ENCODE peak calls at places on chromosomes 11 and 22, in ten cellular contexts. One of them, this sample, is unnamed. For H3K4me1, the result is how much of the 10 kb centered on the place peaks cover.

GRCh38 chr22:30375312-30375849 is 11.8 kb downstream of the RNF215 start:
- DNase-seq in body of pancreas: no peak
- DNase-seq in uterus: no peak
- DNase-seq in K562: no peak
- DNase-seq in DND-41: no peak
- DNase-seq in lung: no peak
- DNase-seq in tibial nerve: no peak
- DNase-seq in heart left ventricle: no peak
- DNase-seq in IMR-90: no peak
- DNase-seq in HepG2: no peak
- DNase-seq in this sample: peak

GRCh38 chr11:116787786-116788486 is at the start of gene ZPR1:
- DNase-seq in tibial nerve: peak
- DNase-seq in DND-41: peak
- DNase-seq in uterus: peak
- DNase-seq in lung: peak
- DNase-seq in HepG2: peak
- DNase-seq in IMR-90: peak
- DNase-seq in body of pancreas: peak
- DNase-seq in K562: peak
- DNase-seq in heart left ventricle: peak
- DNase-seq in this sample: peak

GRCh38 chr11:9138612-9139579 is 47.5 kb upstream of the SCUBE2 start:
- DNase-seq in IMR-90: peak
- DNase-seq in tibial nerve: no peak
- DNase-seq in body of pancreas: peak
- DNase-seq in lung: peak
- DNase-seq in DND-41: peak
- DNase-seq in uterus: peak
- DNase-seq in HepG2: peak
- DNase-seq in K562: no peak
- DNase-seq in heart left ventricle: no peak
- DNase-seq in this sample: no peak

GRCh38 chr11:44346983-44347382 is 37.0 kb upstream of the ALX4 start:
- DNase-seq in heart left ventricle: no peak
- DNase-seq in tibial nerve: no peak
- DNase-seq in HepG2: no peak
- DNase-seq in uterus: no peak
- DNase-seq in IMR-90: no peak
- DNase-seq in lung: no peak
- DNase-seq in K562: no peak
- DNase-seq in DND-41: no peak
- DNase-seq in body of pancreas: no peak
- DNase-seq in this sample: no peak

GRCh38 chr11:63766501-63767270 is 1.9 kb downstream of the ZFTA start:
- DNase-seq in lung: no peak
- DNase-seq in K562: peak
- DNase-seq in tibial nerve: no peak
- DNase-seq in IMR-90: no peak
- DNase-seq in body of pancreas: no peak
- DNase-seq in DND-41: no peak
- DNase-seq in uterus: peak
- DNase-seq in HepG2: peak
- DNase-seq in heart left ventricle: peak
- DNase-seq in this sample: no peak

GRCh38 chr22:47370448-47371262 is 608.2 kb downstream of the TBC1D22A start:
- DNase-seq in HepG2: no peak
- DNase-seq in DND-41: no peak
- DNase-seq in K562: no peak
- DNase-seq in tibial nerve: no peak
- DNase-seq in lung: no peak
- DNase-seq in heart left ventricle: no peak
- DNase-seq in IMR-90: no peak
- DNase-seq in uterus: no peak
- DNase-seq in body of pancreas: peak
- DNase-seq in this sample: no peak

GRCh38 chr22:24450600-24450999 is 23.2 kb downstream of the ADORA2A start:
- DNase-seq in heart left ventricle: peak
- DNase-seq in DND-41: no peak
- DNase-seq in lung: no peak
- DNase-seq in body of pancreas: no peak
- DNase-seq in tibial nerve: no peak
- DNase-seq in K562: no peak
- DNase-seq in uterus: no peak
- DNase-seq in IMR-90: no peak
- DNase-seq in HepG2: no peak
- DNase-seq in this sample: peak

GRCh38 chr11:66388746-66389386 is 17.3 kb upstream of the SLC29A2 start:
- DNase-seq in tibial nerve: peak
- DNase-seq in body of pancreas: peak
- DNase-seq in heart left ventricle: no peak
- DNase-seq in uterus: no peak
- DNase-seq in IMR-90: peak
- DNase-seq in lung: peak
- DNase-seq in DND-41: peak
- DNase-seq in HepG2: peak
- DNase-seq in K562: peak
- DNase-seq in this sample: peak

GRCh38 chr22:48517039-48518030 is 1310.3 kb downstream of the BRD1 start:
- DNase-seq in HepG2: peak
- DNase-seq in uterus: no peak
- DNase-seq in DND-41: no peak
- DNase-seq in heart left ventricle: no peak
- DNase-seq in lung: no peak
- DNase-seq in tibial nerve: peak
- DNase-seq in K562: no peak
- DNase-seq in body of pancreas: peak
- DNase-seq in IMR-90: no peak
- DNase-seq in this sample: no peak

GRCh38 chr11:45844822-45845573 is 2.3 kb upstream of the CRY2 start:
- DNase-seq in DND-41: no peak
- DNase-seq in tibial nerve: no peak
- DNase-seq in HepG2: no peak
- DNase-seq in uterus: no peak
- DNase-seq in heart left ventricle: no peak
- DNase-seq in body of pancreas: no peak
- DNase-seq in IMR-90: no peak
- DNase-seq in lung: no peak
- DNase-seq in K562: no peak
- DNase-seq in this sample: no peak

GRCh38 chr22:37472418-37473006 is 13.7 kb downstream of the MFNG start:
- DNase-seq in HepG2: peak
- DNase-seq in body of pancreas: peak
- DNase-seq in IMR-90: peak
- DNase-seq in tibial nerve: no peak
- DNase-seq in lung: no peak
- DNase-seq in K562: peak
- DNase-seq in uterus: no peak
- DNase-seq in heart left ventricle: no peak
- DNase-seq in DND-41: peak
- DNase-seq in this sample: peak

GRCh38 chr11:94129505-94130335 is 1.1 kb downstream of the PANX1 start:
- DNase-seq in K562: no peak
- DNase-seq in lung: no peak
- DNase-seq in heart left ventricle: no peak
- DNase-seq in IMR-90: peak
- DNase-seq in body of pancreas: peak
- DNase-seq in uterus: peak
- DNase-seq in HepG2: no peak
- DNase-seq in tibial nerve: no peak
- DNase-seq in DND-41: peak
- DNase-seq in this sample: no peak

GRCh38 chr11:35688023-35688422 is 25.4 kb downstream of the TRIM44 start:
- DNase-seq in heart left ventricle: no peak
- DNase-seq in body of pancreas: no peak
- DNase-seq in HepG2: no peak
- DNase-seq in K562: no peak
- DNase-seq in uterus: no peak
- DNase-seq in lung: no peak
- DNase-seq in IMR-90: peak
- DNase-seq in tibial nerve: no peak
- DNase-seq in DND-41: no peak
- DNase-seq in this sample: no peak

GRCh38 chr11:64998141-64998540 is 1.4 kb upstream of the BATF2 start:
- DNase-seq in uterus: no peak
- DNase-seq in heart left ventricle: no peak
- DNase-seq in tibial nerve: no peak
- DNase-seq in body of pancreas: no peak
- DNase-seq in HepG2: peak
- DNase-seq in DND-41: peak
- DNase-seq in K562: peak
- DNase-seq in IMR-90: no peak
- DNase-seq in lung: no peak
- DNase-seq in this sample: no peak

GRCh38 chr11:64996710-64997380 is at the start of gene BATF2:
- DNase-seq in K562: peak
- DNase-seq in body of pancreas: peak
- DNase-seq in lung: peak
- DNase-seq in tibial nerve: peak
- DNase-seq in heart left ventricle: peak
- DNase-seq in DND-41: peak
- DNase-seq in IMR-90: peak
- DNase-seq in uterus: peak
- DNase-seq in HepG2: peak
- DNase-seq in this sample: peak

GRCh38 chr11:64998690-64999431 is 2.1 kb upstream of the BATF2 start:
- DNase-seq in IMR-90: no peak
- DNase-seq in K562: no peak
- DNase-seq in HepG2: peak
- DNase-seq in lung: no peak
- DNase-seq in DND-41: peak
- DNase-seq in body of pancreas: peak
- DNase-seq in tibial nerve: no peak
- DNase-seq in uterus: no peak
- DNase-seq in heart left ventricle: no peak
- DNase-seq in this sample: no peak

GRCh38 chr11:64994318-64994717 is 2.5 kb downstream of the BATF2 start:
- DNase-seq in HepG2: no peak
- DNase-seq in heart left ventricle: no peak
- DNase-seq in tibial nerve: no peak
- DNase-seq in body of pancreas: no peak
- DNase-seq in K562: no peak
- DNase-seq in DND-41: no peak
- DNase-seq in IMR-90: no peak
- DNase-seq in lung: no peak
- DNase-seq in uterus: no peak
- DNase-seq in this sample: no peak

GRCh38 chr11:64996327-64996709 is 453 bp downstream of the BATF2 start:
- DNase-seq in HepG2: no peak
- DNase-seq in heart left ventricle: no peak
- DNase-seq in K562: no peak
- DNase-seq in IMR-90: no peak
- DNase-seq in body of pancreas: no peak
- DNase-seq in lung: no peak
- DNase-seq in uterus: no peak
- DNase-seq in tibial nerve: no peak
- DNase-seq in DND-41: no peak
- DNase-seq in this sample: no peak
- H3K4me3 ChIP-seq in HepG2: peak
- H3K4me3 ChIP-seq in heart left ventricle: no peak
- H3K4me3 ChIP-seq in K562: peak
- H3K4me3 ChIP-seq in IMR-90: peak
- H3K4me3 ChIP-seq in body of pancreas: peak
- H3K4me3 ChIP-seq in lung: peak
- H3K4me3 ChIP-seq in uterus: peak
- H3K4me3 ChIP-seq in tibial nerve: peak
- H3K4me3 ChIP-seq in DND-41: no peak
- H3K4me3 ChIP-seq in this sample: no peak

DNA sequence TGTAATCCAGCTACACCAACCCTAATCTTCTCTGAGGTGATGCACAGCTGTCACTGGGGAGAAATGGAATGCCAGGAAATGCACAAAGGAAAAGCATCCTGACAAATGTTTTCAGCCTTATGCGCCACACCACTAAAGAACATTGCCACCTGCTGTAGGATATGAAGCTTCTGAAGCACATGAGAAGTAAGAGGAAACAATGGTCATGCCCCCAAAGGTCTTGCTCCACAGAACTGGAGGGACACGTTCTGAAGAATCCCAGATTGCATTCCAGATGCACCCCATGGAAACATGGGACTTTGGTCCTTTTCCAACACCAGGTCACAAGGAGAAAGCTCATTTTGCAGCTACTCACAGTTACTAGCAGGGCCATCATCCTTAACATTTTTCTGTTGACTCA is 48.7 kb upstream of the ZBED5 start:
- DNase-seq in tibial nerve: no peak
- DNase-seq in IMR-90: peak
- DNase-seq in heart left ventricle: no peak
- DNase-seq in lung: no peak
- DNase-seq in DND-41: no peak
- DNase-seq in K562: no peak
- DNase-seq in uterus: no peak
- DNase-seq in body of pancreas: no peak
- DNase-seq in HepG2: no peak
- DNase-seq in this sample: no peak
- TF ChIP-seq CTCF in tibial nerve: no peak
- TF ChIP-seq CTCF in IMR-90: no peak
- TF ChIP-seq CTCF in heart left ventricle: peak
- TF ChIP-seq CTCF in lung: no peak
- TF ChIP-seq CTCF in DND-41: peak
- TF ChIP-seq CTCF in K562: no peak
- TF ChIP-seq CTCF in uterus: no peak
- TF ChIP-seq CTCF in body of pancreas: no peak
- TF ChIP-seq CTCF in HepG2: peak
- TF ChIP-seq CTCF in this sample: no peak

GRCh38 chr22:42342426-42343135 is 72.1 kb upstream of the TCF20 start:
- DNase-seq in uterus: no peak
- DNase-seq in heart left ventricle: no peak
- DNase-seq in tibial nerve: no peak
- DNase-seq in IMR-90: no peak
- DNase-seq in lung: no peak
- DNase-seq in body of pancreas: no peak
- DNase-seq in HepG2: no peak
- DNase-seq in DND-41: no peak
- DNase-seq in K562: no peak
- DNase-seq in this sample: no peak
- H3K4me1 ChIP-seq in uterus: under half
- H3K4me1 ChIP-seq in heart left ventricle: under half
- H3K4me1 ChIP-seq in tibial nerve: under half
- H3K4me1 ChIP-seq in IMR-90: under half
- H3K4me1 ChIP-seq in lung: under half
- H3K4me1 ChIP-seq in body of pancreas: under half
- H3K4me1 ChIP-seq in HepG2: under half
- H3K4me1 ChIP-seq in DND-41: under half
- H3K4me1 ChIP-seq in K562: under half
- H3K4me1 ChIP-seq in this sample: under half

DNA sequence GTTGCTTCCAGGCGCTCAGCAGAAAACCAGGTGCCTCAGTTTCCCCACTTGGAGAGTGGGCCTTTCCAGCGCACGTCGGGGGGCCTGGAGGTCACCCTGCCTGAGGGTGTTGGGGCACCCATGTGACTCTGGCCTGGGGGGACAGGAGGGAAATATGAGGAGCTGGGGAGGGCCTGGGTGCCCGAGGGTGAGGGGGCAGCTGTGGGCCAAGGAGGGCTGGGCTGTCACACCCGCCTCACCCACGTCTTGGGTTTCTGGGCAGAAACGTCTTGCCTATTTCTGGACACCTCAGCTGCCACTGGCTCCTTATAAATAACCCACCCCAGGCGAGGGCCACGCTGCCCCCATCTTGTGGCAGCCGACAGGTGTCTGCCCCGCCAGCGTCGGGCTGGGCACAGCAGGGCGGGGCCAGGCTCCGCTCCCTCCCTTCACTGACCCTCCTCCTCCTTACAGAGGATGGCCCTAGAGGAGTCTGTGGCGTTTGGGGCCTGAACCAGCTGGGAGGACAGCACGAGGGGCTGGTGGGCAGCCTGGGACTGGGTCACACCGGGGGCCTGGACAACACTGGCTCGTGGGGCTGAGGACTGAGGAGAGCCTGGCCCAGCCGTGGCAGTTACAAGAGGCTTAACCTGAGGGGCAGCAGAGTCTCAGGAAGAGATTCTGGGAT is 1.5 kb downstream of the TNNT3 start:
- DNase-seq in HepG2: no peak
- DNase-seq in DND-41: no peak
- DNase-seq in body of pancreas: no peak
- DNase-seq in K562: no peak
- DNase-seq in lung: no peak
- DNase-seq in IMR-90: no peak
- DNase-seq in uterus: no peak
- DNase-seq in tibial nerve: no peak
- DNase-seq in heart left ventricle: no peak
- DNase-seq in this sample: no peak
- H3K4me3 ChIP-seq in HepG2: no peak
- H3K4me3 ChIP-seq in DND-41: no peak
- H3K4me3 ChIP-seq in body of pancreas: no peak
- H3K4me3 ChIP-seq in K562: no peak
- H3K4me3 ChIP-seq in lung: no peak
- H3K4me3 ChIP-seq in IMR-90: no peak
- H3K4me3 ChIP-seq in uterus: no peak
- H3K4me3 ChIP-seq in tibial nerve: no peak
- H3K4me3 ChIP-seq in heart left ventricle: no peak
- H3K4me3 ChIP-seq in this sample: no peak

This sample was measured in BE2C.